ENCODE peak calls at places on chromosomes 3 and 15, in ten cellular contexts. One of them, this sample, is unnamed.

GRCh38 chr3:126158016-126158911 is 22.1 kb downstream of the ALDH1L1 start:
- DNase-seq in GM23338: no peak
- DNase-seq in heart right ventricle: no peak
- DNase-seq in choroid plexus epithelial cell: no peak
- DNase-seq in astrocyte of the spinal cord: no peak
- DNase-seq in mucosa of descending colon: no peak
- DNase-seq in uterus: no peak
- DNase-seq in heart left ventricle: no peak
- DNase-seq in AG04450: no peak
- DNase-seq in right lobe of liver: no peak
- DNase-seq in this sample: no peak

GRCh38 chr3:16484216-16484615 is 29.3 kb downstream of the RFTN1 start:
- DNase-seq in GM23338: no peak
- DNase-seq in heart right ventricle: no peak
- DNase-seq in choroid plexus epithelial cell: peak; percentile 99
- DNase-seq in astrocyte of the spinal cord: peak; percentile 96
- DNase-seq in mucosa of descending colon: peak; percentile 39
- DNase-seq in uterus: peak; percentile 77
- DNase-seq in heart left ventricle: no peak
- DNase-seq in AG04450: peak; percentile 98
- DNase-seq in right lobe of liver: peak; percentile 43
- DNase-seq in this sample: peak; percentile 100

GRCh38 chr3:32961189-32961715 is 9.8 kb downstream of the CCR4 start:
- DNase-seq in GM23338: no peak
- DNase-seq in heart right ventricle: no peak
- DNase-seq in choroid plexus epithelial cell: peak; percentile 26
- DNase-seq in astrocyte of the spinal cord: no peak
- DNase-seq in mucosa of descending colon: no peak
- DNase-seq in uterus: no peak
- DNase-seq in heart left ventricle: no peak
- DNase-seq in AG04450: no peak
- DNase-seq in right lobe of liver: no peak
- DNase-seq in this sample: no peak

GRCh38 chr3:45105855-45106655 is 40.1 kb downstream of the CDCP1 start:
- DNase-seq in GM23338: no peak
- DNase-seq in heart right ventricle: no peak
- DNase-seq in choroid plexus epithelial cell: peak; percentile 91
- DNase-seq in astrocyte of the spinal cord: peak; percentile 95
- DNase-seq in mucosa of descending colon: peak; percentile 30
- DNase-seq in uterus: no peak
- DNase-seq in heart left ventricle: no peak
- DNase-seq in AG04450: peak; percentile 75
- DNase-seq in right lobe of liver: no peak
- DNase-seq in this sample: peak; percentile 98

GRCh38 chr3:29397406-29397805 is 116.5 kb downstream of the RBMS3 start:
- DNase-seq in GM23338: no peak
- DNase-seq in heart right ventricle: no peak
- DNase-seq in choroid plexus epithelial cell: no peak
- DNase-seq in astrocyte of the spinal cord: no peak
- DNase-seq in mucosa of descending colon: no peak
- DNase-seq in uterus: no peak
- DNase-seq in heart left ventricle: no peak
- DNase-seq in AG04450: no peak
- DNase-seq in right lobe of liver: no peak
- DNase-seq in this sample: no peak

GRCh38 chr15:73941871-73942635 is 15.8 kb downstream of the LOXL1 start:
- DNase-seq in GM23338: no peak
- DNase-seq in heart right ventricle: no peak
- DNase-seq in choroid plexus epithelial cell: peak; percentile 37
- DNase-seq in astrocyte of the spinal cord: no peak
- DNase-seq in mucosa of descending colon: no peak
- DNase-seq in uterus: no peak
- DNase-seq in heart left ventricle: peak; percentile 26
- DNase-seq in AG04450: no peak
- DNase-seq in right lobe of liver: no peak
- DNase-seq in this sample: no peak

GRCh38 chr3:30904986-30905385 is 10.5 kb upstream of the GADL1 start:
- DNase-seq in GM23338: no peak
- DNase-seq in heart right ventricle: no peak
- DNase-seq in choroid plexus epithelial cell: no peak
- DNase-seq in astrocyte of the spinal cord: no peak
- DNase-seq in mucosa of descending colon: no peak
- DNase-seq in uterus: no peak
- DNase-seq in heart left ventricle: no peak
- DNase-seq in AG04450: no peak
- DNase-seq in right lobe of liver: no peak
- DNase-seq in this sample: no peak

GRCh38 chr3:167718582-167718981 is 16.1 kb downstream of the PDCD10 start:
- DNase-seq in GM23338: no peak
- DNase-seq in heart right ventricle: no peak
- DNase-seq in choroid plexus epithelial cell: no peak
- DNase-seq in astrocyte of the spinal cord: no peak
- DNase-seq in mucosa of descending colon: no peak
- DNase-seq in uterus: no peak
- DNase-seq in heart left ventricle: no peak
- DNase-seq in AG04450: no peak
- DNase-seq in right lobe of liver: no peak
- DNase-seq in this sample: no peak

GRCh38 chr15:95718441-95718840 is 612.1 kb upstream of the NR2F2 start:
- DNase-seq in GM23338: no peak
- DNase-seq in heart right ventricle: peak; percentile 51
- DNase-seq in choroid plexus epithelial cell: peak; percentile 47
- DNase-seq in astrocyte of the spinal cord: peak; percentile 22
- DNase-seq in mucosa of descending colon: no peak
- DNase-seq in uterus: peak; percentile 72
- DNase-seq in heart left ventricle: peak; percentile 76
- DNase-seq in AG04450: no peak
- DNase-seq in right lobe of liver: no peak
- DNase-seq in this sample: no peak

GRCh38 chr3:38354588-38355344 is 8.2 kb downstream of the XYLB start:
- DNase-seq in GM23338: no peak
- DNase-seq in heart right ventricle: no peak
- DNase-seq in choroid plexus epithelial cell: peak; percentile 87
- DNase-seq in astrocyte of the spinal cord: peak; percentile 71
- DNase-seq in mucosa of descending colon: peak; percentile 75
- DNase-seq in uterus: no peak
- DNase-seq in heart left ventricle: no peak
- DNase-seq in AG04450: no peak
- DNase-seq in right lobe of liver: no peak
- DNase-seq in this sample: peak; percentile 49

GRCh38 chr3:36633060-36633459 is 131.3 kb downstream of the DCLK3 start:
- DNase-seq in GM23338: no peak
- DNase-seq in heart right ventricle: no peak
- DNase-seq in choroid plexus epithelial cell: no peak
- DNase-seq in astrocyte of the spinal cord: no peak
- DNase-seq in mucosa of descending colon: no peak
- DNase-seq in uterus: no peak
- DNase-seq in heart left ventricle: no peak
- DNase-seq in AG04450: no peak
- DNase-seq in right lobe of liver: no peak
- DNase-seq in this sample: no peak

GRCh38 chr3:36635731-36636130 is 128.6 kb downstream of the DCLK3 start:
- DNase-seq in GM23338: no peak
- DNase-seq in heart right ventricle: no peak
- DNase-seq in choroid plexus epithelial cell: no peak
- DNase-seq in astrocyte of the spinal cord: peak; percentile 11
- DNase-seq in mucosa of descending colon: no peak
- DNase-seq in uterus: no peak
- DNase-seq in heart left ventricle: no peak
- DNase-seq in AG04450: no peak
- DNase-seq in right lobe of liver: no peak
- DNase-seq in this sample: no peak

GRCh38 chr3:36631549-36631948 is 132.8 kb downstream of the DCLK3 start:
- DNase-seq in GM23338: peak; percentile 16
- DNase-seq in heart right ventricle: no peak
- DNase-seq in choroid plexus epithelial cell: no peak
- DNase-seq in astrocyte of the spinal cord: no peak
- DNase-seq in mucosa of descending colon: no peak
- DNase-seq in uterus: no peak
- DNase-seq in heart left ventricle: no peak
- DNase-seq in AG04450: no peak
- DNase-seq in right lobe of liver: no peak
- DNase-seq in this sample: no peak
- TF ChIP-seq CTCF in GM23338: no peak
- TF ChIP-seq CTCF in heart right ventricle: no peak
- TF ChIP-seq CTCF in choroid plexus epithelial cell: no peak
- TF ChIP-seq CTCF in astrocyte of the spinal cord: no peak
- TF ChIP-seq CTCF in mucosa of descending colon: no peak
- TF ChIP-seq CTCF in uterus: no peak
- TF ChIP-seq CTCF in heart left ventricle: no peak
- TF ChIP-seq CTCF in AG04450: no peak
- TF ChIP-seq CTCF in right lobe of liver: no peak
- TF ChIP-seq CTCF in this sample: no peak

GRCh38 chr3:128814514-128815317 is 64.7 kb upstream of the ACAD9 start:
- DNase-seq in GM23338: no peak
- DNase-seq in heart right ventricle: peak; percentile 71
- DNase-seq in choroid plexus epithelial cell: no peak
- DNase-seq in astrocyte of the spinal cord: no peak
- DNase-seq in mucosa of descending colon: no peak
- DNase-seq in uterus: no peak
- DNase-seq in heart left ventricle: peak; percentile 69
- DNase-seq in AG04450: no peak
- DNase-seq in right lobe of liver: no peak
- DNase-seq in this sample: no peak
- H3K4me3 ChIP-seq in GM23338: no peak overlapping the region
- H3K4me3 ChIP-seq in heart right ventricle: no peak overlapping the region
- H3K4me3 ChIP-seq in choroid plexus epithelial cell: no peak overlapping the region
- H3K4me3 ChIP-seq in astrocyte of the spinal cord: no peak overlapping the region
- H3K4me3 ChIP-seq in mucosa of descending colon: no peak overlapping the region
- H3K4me3 ChIP-seq in uterus: no peak overlapping the region
- H3K4me3 ChIP-seq in heart left ventricle: no peak overlapping the region
- H3K4me3 ChIP-seq in AG04450: no peak overlapping the region
- H3K4me3 ChIP-seq in right lobe of liver: no peak overlapping the region
- H3K4me3 ChIP-seq in this sample: no peak overlapping the region

GRCh38 chr3:139527287-139527686 is 12.3 kb downstream of the RBP1 start:
- DNase-seq in GM23338: no peak
- DNase-seq in heart right ventricle: no peak
- DNase-seq in choroid plexus epithelial cell: no peak
- DNase-seq in astrocyte of the spinal cord: no peak
- DNase-seq in mucosa of descending colon: no peak
- DNase-seq in uterus: no peak
- DNase-seq in heart left ventricle: no peak
- DNase-seq in AG04450: no peak
- DNase-seq in right lobe of liver: no peak
- DNase-seq in this sample: no peak

GRCh38 chr3:139528924-139529323 is 10.6 kb downstream of the RBP1 start:
- DNase-seq in GM23338: no peak
- DNase-seq in heart right ventricle: no peak
- DNase-seq in choroid plexus epithelial cell: no peak
- DNase-seq in astrocyte of the spinal cord: no peak
- DNase-seq in mucosa of descending colon: no peak
- DNase-seq in uterus: no peak
- DNase-seq in heart left ventricle: no peak
- DNase-seq in AG04450: no peak
- DNase-seq in right lobe of liver: no peak
- DNase-seq in this sample: no peak

GRCh38 chr3:139530717-139531116 is 8.8 kb downstream of the RBP1 start:
- DNase-seq in GM23338: no peak
- DNase-seq in heart right ventricle: no peak
- DNase-seq in choroid plexus epithelial cell: no peak
- DNase-seq in astrocyte of the spinal cord: no peak
- DNase-seq in mucosa of descending colon: no peak
- DNase-seq in uterus: no peak
- DNase-seq in heart left ventricle: no peak
- DNase-seq in AG04450: no peak
- DNase-seq in right lobe of liver: no peak
- DNase-seq in this sample: no peak

GRCh38 chr3:139528281-139528680 is 11.3 kb downstream of the RBP1 start:
- DNase-seq in GM23338: no peak
- DNase-seq in heart right ventricle: no peak
- DNase-seq in choroid plexus epithelial cell: no peak
- DNase-seq in astrocyte of the spinal cord: no peak
- DNase-seq in mucosa of descending colon: no peak
- DNase-seq in uterus: no peak
- DNase-seq in heart left ventricle: no peak
- DNase-seq in AG04450: no peak
- DNase-seq in right lobe of liver: no peak
- DNase-seq in this sample: no peak

GRCh38 chr3:139529624-139530023 is 9.9 kb downstream of the RBP1 start:
- DNase-seq in GM23338: no peak
- DNase-seq in heart right ventricle: no peak
- DNase-seq in choroid plexus epithelial cell: no peak
- DNase-seq in astrocyte of the spinal cord: no peak
- DNase-seq in mucosa of descending colon: no peak
- DNase-seq in uterus: no peak
- DNase-seq in heart left ventricle: no peak
- DNase-seq in AG04450: no peak
- DNase-seq in right lobe of liver: no peak
- DNase-seq in this sample: no peak
- TF ChIP-seq CTCF in GM23338: no peak
- TF ChIP-seq CTCF in heart right ventricle: no peak
- TF ChIP-seq CTCF in choroid plexus epithelial cell: no peak
- TF ChIP-seq CTCF in astrocyte of the spinal cord: no peak
- TF ChIP-seq CTCF in mucosa of descending colon: no peak
- TF ChIP-seq CTCF in uterus: no peak
- TF ChIP-seq CTCF in heart left ventricle: no peak
- TF ChIP-seq CTCF in AG04450: no peak
- TF ChIP-seq CTCF in right lobe of liver: no peak
- TF ChIP-seq CTCF in this sample: no peak

GRCh38 chr3:66372681-66373350 is 128.0 kb downstream of the LRIG1 start:
- DNase-seq in GM23338: peak; percentile 89
- DNase-seq in heart right ventricle: peak; percentile 63
- DNase-seq in choroid plexus epithelial cell: peak; percentile 32
- DNase-seq in astrocyte of the spinal cord: no peak
- DNase-seq in mucosa of descending colon: peak; percentile 65
- DNase-seq in uterus: no peak
- DNase-seq in heart left ventricle: peak; percentile 67
- DNase-seq in AG04450: no peak
- DNase-seq in right lobe of liver: peak; percentile 45
- DNase-seq in this sample: no peak
- H3K4me3 ChIP-seq in GM23338: no peak overlapping the region
- H3K4me3 ChIP-seq in heart right ventricle: no peak overlapping the region
- H3K4me3 ChIP-seq in choroid plexus epithelial cell: no peak overlapping the region
- H3K4me3 ChIP-seq in astrocyte of the spinal cord: no peak overlapping the region
- H3K4me3 ChIP-seq in mucosa of descending colon: no peak overlapping the region
- H3K4me3 ChIP-seq in uterus: no peak overlapping the region
- H3K4me3 ChIP-seq in heart left ventricle: no peak overlapping the region
- H3K4me3 ChIP-seq in AG04450: no peak overlapping the region
- H3K4me3 ChIP-seq in right lobe of liver: no peak overlapping the region
- H3K4me3 ChIP-seq in this sample: no peak overlapping the region

This sample was measured in fibroblast of villous mesenchyme.